ENCODE peak calls at places on chromosomes 3 and 15, in nine cellular contexts. H is DND-41, E is lower lobe of right lung, L is left lung, U is lung, O is colonic mucosa, W is esophagus squamous epithelium, S is HAP-1, Q is Karpas-422. A is an unnamed sample.

GRCh38 chr3:161409858-161410257 is 38.5 kb upstream of the SPTSSB start:
- DNase-seq in E (no peak), S (no peak), Q (no peak), O (no peak), U (no peak), L (no peak), H (no peak), W (no peak), A (no peak)

GRCh38 chr3:46019707-46020106 is 7.6 kb downstream of the XCR1 start:
- DNase-seq in E (no peak), S (no peak), W (no peak), U (no peak), L (no peak), Q (no peak), H (no peak), O (no peak), A (no peak)

GRCh38 chr3:113660901-113661300 is 35.5 kb downstream of the USF3 start:
- DNase-seq in Q (no peak), L (no peak), E (no peak), S (no peak), O (no peak), H (no peak), U (no peak), W (no peak), A (no peak)

GRCh38 chr15:42156266-42156922 is at the start of gene PLA2G4F:
- DNase-seq in Q (peak; percentile 48), H (no peak), W (no peak), E (peak; percentile 78), O (peak; percentile 81), L (peak; percentile 85), U (peak; percentile 70), S (no peak), A (no peak)

GRCh38 chr15:71329509-71330260 is 214.4 kb downstream of the THSD4 start:
- DNase-seq in E (no peak), O (peak; percentile 76), W (no peak), L (no peak), S (no peak), Q (no peak), H (no peak), U (no peak), A (no peak)

GRCh38 chr3:177640319-177640997 is 443.2 kb upstream of the TBL1XR1 start:
- DNase-seq in S (peak; percentile 27), E (no peak), U (no peak), Q (no peak), W (no peak), H (peak; percentile 56), L (no peak), O (no peak), A (no peak)

GRCh38 chr15:87620393-87620792 is 636.1 kb downstream of the NTRK3 start:
- DNase-seq in U (no peak), Q (no peak), E (no peak), S (no peak), L (no peak), W (no peak), H (no peak), O (no peak), A (no peak)

GRCh38 chr3:97863025-97863424 is 41.2 kb downstream of the CRYBG3 start:
- DNase-seq in L (no peak), H (no peak), S (no peak), Q (no peak), O (no peak), U (no peak), W (no peak), E (no peak), A (no peak)

GRCh38 chr15:55937040-55937439 is 56.4 kb downstream of the NEDD4 start:
- DNase-seq in L (no peak), O (no peak), H (no peak), E (no peak), U (no peak), S (no peak), W (no peak), Q (no peak), A (no peak)

GRCh38 chr3:187021748-187022402 is 91.5 kb downstream of the ST6GAL1 start:
- DNase-seq in O (peak; percentile 13), H (no peak), W (no peak), U (no peak), E (no peak), Q (peak; percentile 98), L (no peak), S (no peak), A (no peak)

GRCh38 chr3:43923101-43923979 is 232.6 kb downstream of the ABHD5 start:
- DNase-seq in O (no peak), Q (peak; percentile 20), U (no peak), H (no peak), E (no peak), S (no peak), L (no peak), W (no peak), A (no peak)

GRCh38 chr3:37988931-37989525 is 1.6 kb upstream of the VILL start:
- DNase-seq in H (no peak), W (no peak), O (no peak), S (no peak), Q (no peak), U (no peak), E (no peak), L (no peak), A (no peak)

GRCh38 chr3:37989821-37990480 is 635 bp upstream of the VILL start:
- DNase-seq in W (no peak), S (no peak), O (no peak), Q (no peak), L (no peak), E (no peak), U (no peak), H (no peak), A (no peak)

GRCh38 chr3:37991823-37992222 is 1.2 kb downstream of the VILL start:
- DNase-seq in H (no peak), U (no peak), S (no peak), E (no peak), O (no peak), W (no peak), Q (no peak), L (no peak), A (no peak)

GRCh38 chr3:37991109-37991508 is 523 bp downstream of the VILL start:
- DNase-seq in H (no peak), Q (no peak), U (no peak), W (no peak), E (no peak), O (no peak), L (no peak), S (no peak), A (no peak)

DNA sequence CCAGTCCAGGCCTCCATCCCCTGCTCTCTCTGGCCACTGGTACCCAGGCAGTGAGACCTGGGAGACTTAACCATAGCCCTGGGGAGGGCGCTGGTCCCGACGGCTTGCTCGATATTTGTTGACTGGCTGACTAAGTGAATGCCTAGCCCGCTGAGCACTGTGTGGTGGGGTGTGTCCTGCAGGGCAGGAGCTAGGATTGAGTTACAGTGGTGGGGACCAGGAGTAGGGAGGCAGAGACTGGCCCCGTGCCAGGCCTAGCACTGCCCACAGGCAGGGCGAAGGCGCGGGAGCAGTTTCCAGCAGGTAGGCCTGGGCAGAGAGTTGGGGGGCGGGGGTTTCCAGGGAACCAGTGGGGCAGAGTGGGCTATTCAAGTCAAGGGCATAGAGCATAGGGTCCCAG is at the start of gene VILL:
- DNase-seq in Q (no peak), H (no peak), E (peak; percentile 71), O (peak; percentile 91), S (no peak), L (peak; percentile 87), U (no peak), W (no peak), A (no peak)
- H3K4me3 ChIP-seq in Q (no peak within 1 kb of the TSS), H (no peak within 1 kb of the TSS), E (peak within 1 kb of the TSS; percentile 19), O (peak within 1 kb of the TSS; percentile 31), S (no peak within 1 kb of the TSS), L (peak within 1 kb of the TSS; percentile 16), U (no peak within 1 kb of the TSS), W (no peak within 1 kb of the TSS), A (no peak within 1 kb of the TSS)

GRCh38 chr3:172708905-172709775 is 1.7 kb downstream of the NCEH1 start:
- DNase-seq in Q (no peak), L (no peak), E (no peak), W (no peak), H (no peak), O (peak; percentile 55), S (no peak), U (no peak), A (no peak)

GRCh38 chr3:172705166-172705565 is 5.7 kb downstream of the NCEH1 start:
- DNase-seq in S (no peak), U (no peak), Q (no peak), W (no peak), L (no peak), H (no peak), O (no peak), E (no peak), A (no peak)

GRCh38 chr3:172709776-172710708 is 825 bp downstream of the NCEH1 start:
- DNase-seq in L (peak; percentile 71), E (peak; percentile 54), O (peak; percentile 54), W (no peak), H (no peak), Q (peak; percentile 47), S (peak; percentile 47), U (peak; percentile 44), A (no peak)

GRCh38 chr3:172710709-172711456 is at the start of gene NCEH1:
- DNase-seq in H (peak; percentile 84), Q (peak; percentile 97), W (peak; percentile 28), E (peak; percentile 94), S (peak; percentile 93), O (peak; percentile 94), L (peak; percentile 94), U (peak; percentile 92), A (peak; percentile 60)

GRCh38 chr3:172707967-172708366 is 2.9 kb downstream of the NCEH1 start:
- DNase-seq in S (no peak), W (no peak), Q (no peak), L (no peak), U (no peak), O (no peak), H (no peak), E (no peak), A (no peak)
- H3K4me1 ChIP-seq in S (peaks cover 3% of the 10 kb centered on the region), W (peaks cover 18% of the 10 kb centered on the region), Q (peaks cover 19% of the 10 kb centered on the region), L (peaks cover 43% of the 10 kb centered on the region), U (peaks cover 4% of the 10 kb centered on the region), O (no peaks in the 10 kb centered on the region), H (peaks cover 25% of the 10 kb centered on the region), E (peaks cover 30% of the 10 kb centered on the region), A (peaks cover 11% of the 10 kb centered on the region)

DNA sequence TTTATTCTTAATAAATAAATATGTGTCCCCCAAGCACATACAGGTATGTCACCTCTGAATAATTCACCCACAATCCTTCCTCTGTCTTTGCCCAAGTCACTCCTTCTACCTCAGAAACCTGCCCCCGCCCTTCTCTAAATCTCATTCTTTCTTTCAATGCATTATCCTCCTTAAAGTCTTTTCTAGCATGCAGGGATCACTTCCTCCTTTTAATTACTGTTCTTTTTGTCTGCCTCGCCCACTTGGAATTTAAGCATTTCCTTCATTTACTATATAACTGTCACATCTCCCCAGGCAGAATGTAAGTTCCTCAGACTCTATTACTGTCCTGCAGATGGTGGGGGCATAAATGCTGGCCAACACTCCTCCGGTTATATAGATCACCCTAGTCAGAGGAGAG is 7.8 kb downstream of the CCDC80 start:
- DNase-seq in W (no peak), L (no peak), O (no peak), S (no peak), U (no peak), Q (no peak), H (no peak), E (no peak), A (no peak)
- H3K4me3 ChIP-seq in W (no peak overlapping the region), L (no peak overlapping the region), O (no peak overlapping the region), S (no peak overlapping the region), U (no peak overlapping the region), Q (no peak overlapping the region), H (no peak overlapping the region), E (no peak overlapping the region), A (no peak overlapping the region)

DNA sequence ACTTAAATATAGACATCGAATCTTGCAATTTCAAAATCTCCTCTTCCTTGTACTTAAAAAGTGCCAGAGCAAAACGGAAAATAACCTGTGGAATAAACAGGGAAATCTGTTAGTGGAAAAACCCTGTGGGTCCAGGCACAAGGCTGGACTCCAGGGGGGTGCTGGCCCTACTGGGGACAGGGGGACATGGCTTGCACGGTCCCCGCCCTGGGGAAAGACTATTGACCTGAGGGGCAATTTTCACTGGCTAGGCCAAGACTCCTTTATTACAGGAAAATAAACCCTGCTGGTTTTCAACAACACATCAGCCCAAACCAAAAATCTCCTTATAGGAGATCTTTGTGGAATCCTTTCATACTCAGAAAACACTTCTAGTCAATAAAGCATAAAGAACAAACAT is 75.9 kb downstream of the TBC1D2B start:
- DNase-seq in O (no peak), E (peak; percentile 12), L (no peak), U (no peak), S (no peak), H (no peak), Q (no peak), W (no peak), A (no peak)
- H3K4me1 ChIP-seq in O (no peaks in the 10 kb centered on the region), E (peaks cover 52% of the 10 kb centered on the region), L (peaks cover 47% of the 10 kb centered on the region), U (peaks cover 18% of the 10 kb centered on the region), S (no peaks in the 10 kb centered on the region), H (no peaks in the 10 kb centered on the region), Q (no peaks in the 10 kb centered on the region), W (peaks cover 21% of the 10 kb centered on the region), A (no peaks in the 10 kb centered on the region)